ENCODE peak calls at places on chromosome 22, in six cellular contexts. V is ACHN; S is CD8-positive, alpha-beta T cell; O is nucleus accumbens; Z is T-helper 2 cell; X is NCI-H524. G is an unnamed sample.

GRCh38 chr22:24819941-24820461 is 14.0 kb downstream of the SGSM1 start:
- DNase-seq in V (no peak), S (no peak), Z (no peak), X (no peak), O (no peak), G (no peak)

GRCh38 chr22:50737728-50738648 is at the start of gene ACR:
- DNase-seq in O (no peak), V (no peak), S (no peak), X (no peak), Z (no peak), G (no peak)

GRCh38 chr22:35558031-35558430 is 17.4 kb downstream of the RASD2 start:
- DNase-seq in O (no peak), S (no peak), V (no peak), X (no peak), Z (no peak), G (no peak)

GRCh38 chr22:47094861-47095330 is 332.4 kb downstream of the TBC1D22A start:
- DNase-seq in O (no peak), X (no peak), V (no peak), S (no peak), Z (no peak), G (no peak)

GRCh38 chr22:20239063-20239950 is 28.8 kb downstream of the RTN4R start:
- DNase-seq in Z (peak; percentile 12), X (peak; percentile 81), S (peak; percentile 26), V (no peak), O (no peak), G (peak; percentile 58)

GRCh38 chr22:39543095-39543494 is 10.5 kb upstream of the RPS19BP1 start:
- DNase-seq in S (no peak), V (peak; percentile 44), Z (no peak), X (peak; percentile 77), O (no peak), G (peak; percentile 88)

GRCh38 chr22:27778299-27779090 is 23.1 kb downstream of the MN1 start:
- DNase-seq in Z (no peak), O (no peak), S (no peak), V (no peak), X (no peak), G (peak; percentile 75)

GRCh38 chr22:26477341-26477731 is 6.2 kb downstream of the HPS4 start:
- DNase-seq in V (no peak), X (no peak), Z (no peak), S (no peak), O (no peak), G (peak; percentile 75)

GRCh38 chr22:50298937-50299656 is 8.3 kb downstream of the PLXNB2 start:
- DNase-seq in O (no peak), V (no peak), S (no peak), X (no peak), Z (no peak), G (peak; percentile 31)

GRCh38 chr22:44535362-44536095 is 37.5 kb upstream of the RTL6 start:
- DNase-seq in X (no peak), Z (no peak), O (no peak), S (no peak), V (no peak), G (no peak)

GRCh38 chr22:43151251-43152000 is at the start of gene TSPO:
- DNase-seq in O (peak; percentile 74), V (peak; percentile 48), X (no peak), S (peak; percentile 61), Z (peak; percentile 40), G (peak; percentile 45)

GRCh38 chr22:45263790-45264269 is 20.9 kb upstream of the UPK3A start:
- DNase-seq in Z (no peak), V (peak; percentile 63), S (no peak), O (peak; percentile 37), X (peak; percentile 53), G (peak; percentile 60)

GRCh38 chr22:49925525-49926128 is 7.2 kb downstream of the CRELD2 start:
- DNase-seq in S (peak; percentile 77), Z (peak; percentile 85), O (no peak), X (no peak), V (no peak), G (no peak)

GRCh38 chr22:19121631-19122142 is 525 bp downstream of the DGCR2 start:
- DNase-seq in X (no peak), V (peak; percentile 20), O (no peak), Z (peak; percentile 8), S (peak; percentile 35), G (peak; percentile 38)

GRCh38 chr22:36334081-36334831 is 53.5 kb downstream of the MYH9 start:
- DNase-seq in O (no peak), Z (peak; percentile 27), V (no peak), X (no peak), S (no peak), G (no peak)

GRCh38 chr22:39545310-39546063 is 12.9 kb upstream of the RPS19BP1 start:
- DNase-seq in V (peak; percentile 58), Z (peak; percentile 31), X (no peak), O (no peak), S (peak; percentile 78), G (no peak)

GRCh38 chr22:38417252-38418060 is 37.5 kb downstream of the KCNJ4 start:
- DNase-seq in X (no peak), V (no peak), S (no peak), O (no peak), Z (no peak), G (no peak)

GRCh38 chr22:49303781-49304461 is 523.8 kb downstream of the BRD1 start:
- DNase-seq in V (no peak), X (no peak), O (no peak), Z (no peak), S (no peak), G (no peak)

GRCh38 chr22:38986629-38987028 is 4.5 kb downstream of the APOBEC3B start:
- DNase-seq in Z (no peak), X (no peak), S (no peak), V (no peak), O (no peak), G (no peak)

GRCh38 chr22:37802310-37803194 is 5.2 kb upstream of the GCAT start:
- DNase-seq in O (no peak), X (peak; percentile 63), V (peak; percentile 40), Z (no peak), S (no peak), G (peak; percentile 84)

GRCh38 chr22:42190274-42190673 is 59.7 kb upstream of the CYP2D6 start:
- DNase-seq in O (no peak), X (no peak), Z (no peak), V (no peak), S (no peak), G (no peak)

GRCh38 chr22:19448076-19448607 is 631 bp upstream of the C22orf39 start:
- DNase-seq in O (no peak), Z (no peak), X (peak; percentile 90), V (peak; percentile 59), S (peak; percentile 17), G (peak; percentile 89)

GRCh38 chr22:45198463-45198795 is 34.7 kb downstream of the NUP50 start:
- DNase-seq in Z (no peak), O (no peak), S (no peak), V (no peak), X (no peak), G (no peak)

GRCh38 chr22:45493286-45493771 is 9.4 kb upstream of the FBLN1 start:
- DNase-seq in X (no peak), S (no peak), V (no peak), O (no peak), Z (no peak), G (no peak)

GRCh38 chr22:24584871-24585411 is 7.9 kb downstream of the LRRC75B start:
- DNase-seq in V (no peak), S (no peak), X (no peak), O (no peak), Z (no peak), G (no peak)

GRCh38 chr22:49659924-49660315 is 167.8 kb downstream of the BRD1 start:
- DNase-seq in V (no peak), X (no peak), Z (no peak), O (no peak), S (no peak), G (no peak)

GRCh38 chr22:46547179-46547882 is 9.9 kb upstream of the CELSR1 start:
- DNase-seq in S (no peak), X (no peak), V (peak; percentile 81), O (no peak), Z (no peak), G (no peak)

GRCh38 chr22:37846433-37846832 is 2.3 kb upstream of the ANKRD54 start:
- DNase-seq in O (no peak), X (no peak), S (no peak), Z (no peak), V (no peak), G (no peak)

GRCh38 chr22:40031766-40032470 is 37.2 kb downstream of the FAM83F start:
- DNase-seq in Z (no peak), O (no peak), V (no peak), S (no peak), X (no peak), G (no peak)

GRCh38 chr22:35609261-35609660 is 7.9 kb downstream of the MB start:
- DNase-seq in V (no peak), X (no peak), Z (no peak), O (no peak), S (no peak), G (no peak)

GRCh38 chr22:16954060-16954403 is 54.0 kb downstream of the GAB4 start:
- DNase-seq in S (no peak), O (no peak), Z (no peak), X (no peak), V (no peak), G (no peak)

GRCh38 chr22:22709719-22710445 is 65.5 kb downstream of the GGTLC2 start:
- DNase-seq in X (no peak), Z (no peak), S (no peak), O (no peak), V (peak; percentile 42), G (peak; percentile 29)

GRCh38 chr22:49727191-49727880 is 100.3 kb downstream of the BRD1 start:
- DNase-seq in V (no peak), O (no peak), Z (no peak), X (no peak), S (no peak), G (no peak)

GRCh38 chr22:20395181-20395896 is 1.4 kb downstream of the ZNF74 start:
- DNase-seq in Z (no peak), O (no peak), X (no peak), S (no peak), V (no peak), G (no peak)

GRCh38 chr22:42841444-42841843 is 15.6 kb downstream of the ARFGAP3 start:
- DNase-seq in X (no peak), Z (no peak), O (no peak), S (no peak), V (peak; percentile 12), G (no peak)

GRCh38 chr22:48941903-48942625 is 885.6 kb downstream of the BRD1 start:
- DNase-seq in S (no peak), O (no peak), V (no peak), Z (no peak), X (no peak), G (no peak)

GRCh38 chr22:28029201-28029948 is 110.3 kb upstream of the PITPNB start:
- DNase-seq in Z (no peak), V (no peak), O (no peak), S (no peak), X (no peak), G (no peak)

GRCh38 chr22:30357650-30358215 is 926 bp downstream of the CCDC157 start:
- DNase-seq in X (no peak), S (no peak), O (no peak), V (no peak), Z (no peak), G (no peak)

GRCh38 chr22:36873614-36874308 is 13.0 kb downstream of the NCF4 start:
- DNase-seq in O (no peak), X (peak; percentile 60), Z (no peak), S (no peak), V (peak; percentile 70), G (peak; percentile 52)